ENCODE peak calls at places on chromosomes 11 and 22, in seven cellular contexts. One of them, this sample, is unnamed.

GRCh38 chr11:112290462-112290894 is 29.8 kb upstream of the PLET1 start:
- DNase-seq in sigmoid colon: peak
- DNase-seq in HCT116: no peak
- DNase-seq in heart right ventricle: no peak
- DNase-seq in tibial nerve: no peak
- DNase-seq in psoas muscle: no peak
- DNase-seq in dorsolateral prefrontal cortex: no peak
- DNase-seq in this sample: peak

GRCh38 chr22:31733580-31734079 is 16.3 kb downstream of the PRR14L start:
- DNase-seq in tibial nerve: no peak
- DNase-seq in psoas muscle: no peak
- DNase-seq in HCT116: no peak
- DNase-seq in heart right ventricle: no peak
- DNase-seq in sigmoid colon: no peak
- DNase-seq in dorsolateral prefrontal cortex: no peak
- DNase-seq in this sample: no peak

GRCh38 chr11:47545298-47545697 is 7.6 kb downstream of the CELF1 start:
- DNase-seq in dorsolateral prefrontal cortex: no peak
- DNase-seq in tibial nerve: no peak
- DNase-seq in HCT116: no peak
- DNase-seq in heart right ventricle: no peak
- DNase-seq in sigmoid colon: no peak
- DNase-seq in psoas muscle: no peak
- DNase-seq in this sample: no peak

GRCh38 chr11:31412946-31413345 is 43.3 kb downstream of the DNAJC24 start:
- DNase-seq in HCT116: no peak
- DNase-seq in tibial nerve: no peak
- DNase-seq in dorsolateral prefrontal cortex: no peak
- DNase-seq in sigmoid colon: no peak
- DNase-seq in psoas muscle: no peak
- DNase-seq in heart right ventricle: no peak
- DNase-seq in this sample: peak

GRCh38 chr11:8333431-8334401 is 70.0 kb upstream of the LMO1 start:
- DNase-seq in heart right ventricle: no peak
- DNase-seq in sigmoid colon: no peak
- DNase-seq in dorsolateral prefrontal cortex: no peak
- DNase-seq in tibial nerve: no peak
- DNase-seq in HCT116: no peak
- DNase-seq in psoas muscle: no peak
- DNase-seq in this sample: no peak

GRCh38 chr11:57356179-57356757 is 18.1 kb downstream of the P2RX3 start:
- DNase-seq in dorsolateral prefrontal cortex: no peak
- DNase-seq in HCT116: no peak
- DNase-seq in heart right ventricle: no peak
- DNase-seq in psoas muscle: no peak
- DNase-seq in sigmoid colon: no peak
- DNase-seq in tibial nerve: no peak
- DNase-seq in this sample: no peak

GRCh38 chr11:95937358-95937757 is 13.5 kb upstream of the MTMR2 start:
- DNase-seq in tibial nerve: no peak
- DNase-seq in heart right ventricle: no peak
- DNase-seq in psoas muscle: no peak
- DNase-seq in HCT116: no peak
- DNase-seq in dorsolateral prefrontal cortex: no peak
- DNase-seq in sigmoid colon: no peak
- DNase-seq in this sample: peak

GRCh38 chr11:2530131-2530854 is 85.5 kb downstream of the KCNQ1 start:
- DNase-seq in sigmoid colon: peak
- DNase-seq in HCT116: no peak
- DNase-seq in psoas muscle: peak
- DNase-seq in tibial nerve: no peak
- DNase-seq in heart right ventricle: no peak
- DNase-seq in dorsolateral prefrontal cortex: peak
- DNase-seq in this sample: no peak

GRCh38 chr11:121930004-121930965 is 185.7 kb downstream of the BLID start:
- DNase-seq in heart right ventricle: no peak
- DNase-seq in HCT116: no peak
- DNase-seq in tibial nerve: no peak
- DNase-seq in psoas muscle: no peak
- DNase-seq in sigmoid colon: no peak
- DNase-seq in dorsolateral prefrontal cortex: no peak
- DNase-seq in this sample: peak

GRCh38 chr11:75518771-75519653 is 6.7 kb downstream of the GDPD5 start:
- DNase-seq in dorsolateral prefrontal cortex: no peak
- DNase-seq in heart right ventricle: no peak
- DNase-seq in HCT116: no peak
- DNase-seq in tibial nerve: no peak
- DNase-seq in sigmoid colon: no peak
- DNase-seq in psoas muscle: no peak
- DNase-seq in this sample: no peak

GRCh38 chr22:22243033-22243680 is 1.4 kb upstream of the VPREB1 start:
- DNase-seq in tibial nerve: no peak
- DNase-seq in dorsolateral prefrontal cortex: no peak
- DNase-seq in heart right ventricle: no peak
- DNase-seq in HCT116: no peak
- DNase-seq in psoas muscle: no peak
- DNase-seq in sigmoid colon: no peak
- DNase-seq in this sample: no peak

GRCh38 chr22:22242488-22242887 is 2.1 kb upstream of the VPREB1 start:
- DNase-seq in tibial nerve: no peak
- DNase-seq in dorsolateral prefrontal cortex: no peak
- DNase-seq in sigmoid colon: no peak
- DNase-seq in psoas muscle: no peak
- DNase-seq in heart right ventricle: no peak
- DNase-seq in HCT116: no peak
- DNase-seq in this sample: no peak

GRCh38 chr22:22245935-22246525 is 1.4 kb downstream of the VPREB1 start:
- DNase-seq in HCT116: no peak
- DNase-seq in heart right ventricle: no peak
- DNase-seq in dorsolateral prefrontal cortex: no peak
- DNase-seq in sigmoid colon: no peak
- DNase-seq in psoas muscle: no peak
- DNase-seq in tibial nerve: no peak
- DNase-seq in this sample: no peak

GRCh38 chr22:22245256-22245909 is 797 bp downstream of the VPREB1 start:
- DNase-seq in tibial nerve: no peak
- DNase-seq in psoas muscle: no peak
- DNase-seq in sigmoid colon: no peak
- DNase-seq in HCT116: no peak
- DNase-seq in heart right ventricle: no peak
- DNase-seq in dorsolateral prefrontal cortex: no peak
- DNase-seq in this sample: no peak

DNA sequence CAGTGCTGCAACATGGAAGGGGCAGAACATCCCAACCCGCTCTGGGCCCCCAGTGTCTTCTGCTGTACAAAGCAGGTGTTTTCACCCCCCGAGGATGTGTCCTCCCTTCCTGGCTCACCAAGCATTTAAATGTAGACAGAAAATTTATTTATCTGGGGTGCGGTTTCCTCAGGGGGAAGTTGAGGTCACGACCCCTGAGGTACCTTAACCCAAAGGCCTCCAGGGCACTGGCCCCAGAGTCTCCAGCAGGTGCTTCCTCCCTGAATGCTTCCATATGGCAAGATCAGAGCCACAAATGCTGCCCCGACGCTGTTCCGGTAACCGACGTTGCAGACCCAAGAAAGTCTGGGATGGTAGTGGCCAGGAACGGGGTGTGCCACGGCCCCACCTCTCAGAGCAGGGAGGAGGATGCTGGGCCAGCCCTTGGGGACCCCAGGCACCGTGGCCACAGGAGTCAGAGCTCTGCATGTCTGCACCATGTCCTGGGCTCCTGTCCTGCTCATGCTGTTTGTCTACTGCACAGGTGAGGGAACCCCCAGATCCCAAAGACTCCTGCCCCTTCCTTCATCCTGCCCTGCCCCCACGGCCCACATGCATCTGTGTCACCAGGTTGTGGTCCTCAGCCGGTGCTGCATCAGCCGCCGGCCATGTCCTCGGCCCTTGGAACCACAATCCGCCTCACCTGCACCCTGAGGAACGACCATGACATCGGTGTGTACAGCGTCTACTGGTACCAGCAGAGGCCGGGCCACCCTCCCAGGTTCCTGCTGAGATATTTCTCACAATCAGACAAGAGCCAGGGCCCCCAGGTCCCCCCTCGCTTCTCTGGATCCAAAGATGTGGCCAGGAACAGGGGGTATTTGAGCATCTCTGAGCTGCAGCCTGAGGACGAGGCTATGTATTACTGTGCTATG is at the start of gene VPREB1:
- DNase-seq in dorsolateral prefrontal cortex: no peak
- DNase-seq in HCT116: no peak
- DNase-seq in psoas muscle: no peak
- DNase-seq in sigmoid colon: no peak
- DNase-seq in tibial nerve: no peak
- DNase-seq in heart right ventricle: no peak
- DNase-seq in this sample: no peak
- H3K4me3 ChIP-seq in dorsolateral prefrontal cortex: no peak
- H3K4me3 ChIP-seq in HCT116: no peak
- H3K4me3 ChIP-seq in psoas muscle: no peak
- H3K4me3 ChIP-seq in sigmoid colon: no peak
- H3K4me3 ChIP-seq in tibial nerve: no peak
- H3K4me3 ChIP-seq in heart right ventricle: no peak
- H3K4me3 ChIP-seq in this sample: no peak

GRCh38 chr11:105799728-105800462 is 190.0 kb downstream of the GRIA4 start:
- DNase-seq in tibial nerve: no peak
- DNase-seq in HCT116: no peak
- DNase-seq in heart right ventricle: no peak
- DNase-seq in dorsolateral prefrontal cortex: no peak
- DNase-seq in sigmoid colon: no peak
- DNase-seq in psoas muscle: no peak
- DNase-seq in this sample: no peak

GRCh38 chr11:105799263-105799662 is 189.4 kb downstream of the GRIA4 start:
- DNase-seq in HCT116: no peak
- DNase-seq in sigmoid colon: no peak
- DNase-seq in tibial nerve: no peak
- DNase-seq in heart right ventricle: no peak
- DNase-seq in dorsolateral prefrontal cortex: no peak
- DNase-seq in psoas muscle: no peak
- DNase-seq in this sample: no peak

DNA sequence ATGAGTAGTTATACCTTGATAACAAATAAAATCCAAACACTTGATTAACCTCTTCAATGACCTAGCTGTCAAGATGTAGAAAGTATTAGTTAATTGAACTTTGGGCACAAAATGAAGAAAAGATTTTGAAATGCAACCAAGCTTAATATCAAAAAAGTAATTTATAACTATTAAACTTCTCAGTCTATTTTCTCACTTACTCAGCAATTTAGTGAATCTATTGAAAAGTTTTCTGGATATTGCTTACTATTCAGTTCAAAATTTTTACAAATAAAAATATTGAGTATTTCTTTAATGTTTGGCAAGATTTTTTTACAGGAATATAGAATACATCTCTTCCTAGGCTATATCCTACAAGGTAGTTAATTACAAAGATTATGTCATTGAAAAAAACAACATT is 192.5 kb downstream of the GRIA4 start:
- DNase-seq in HCT116: no peak
- DNase-seq in sigmoid colon: no peak
- DNase-seq in tibial nerve: no peak
- DNase-seq in psoas muscle: no peak
- DNase-seq in dorsolateral prefrontal cortex: no peak
- DNase-seq in heart right ventricle: no peak
- DNase-seq in this sample: no peak
- TF ChIP-seq CTCF in HCT116: no peak
- TF ChIP-seq CTCF in sigmoid colon: no peak
- TF ChIP-seq CTCF in tibial nerve: no peak
- TF ChIP-seq CTCF in psoas muscle: no peak
- TF ChIP-seq CTCF in dorsolateral prefrontal cortex: no peak
- TF ChIP-seq CTCF in heart right ventricle: no peak
- TF ChIP-seq CTCF in this sample: no peak

DNA sequence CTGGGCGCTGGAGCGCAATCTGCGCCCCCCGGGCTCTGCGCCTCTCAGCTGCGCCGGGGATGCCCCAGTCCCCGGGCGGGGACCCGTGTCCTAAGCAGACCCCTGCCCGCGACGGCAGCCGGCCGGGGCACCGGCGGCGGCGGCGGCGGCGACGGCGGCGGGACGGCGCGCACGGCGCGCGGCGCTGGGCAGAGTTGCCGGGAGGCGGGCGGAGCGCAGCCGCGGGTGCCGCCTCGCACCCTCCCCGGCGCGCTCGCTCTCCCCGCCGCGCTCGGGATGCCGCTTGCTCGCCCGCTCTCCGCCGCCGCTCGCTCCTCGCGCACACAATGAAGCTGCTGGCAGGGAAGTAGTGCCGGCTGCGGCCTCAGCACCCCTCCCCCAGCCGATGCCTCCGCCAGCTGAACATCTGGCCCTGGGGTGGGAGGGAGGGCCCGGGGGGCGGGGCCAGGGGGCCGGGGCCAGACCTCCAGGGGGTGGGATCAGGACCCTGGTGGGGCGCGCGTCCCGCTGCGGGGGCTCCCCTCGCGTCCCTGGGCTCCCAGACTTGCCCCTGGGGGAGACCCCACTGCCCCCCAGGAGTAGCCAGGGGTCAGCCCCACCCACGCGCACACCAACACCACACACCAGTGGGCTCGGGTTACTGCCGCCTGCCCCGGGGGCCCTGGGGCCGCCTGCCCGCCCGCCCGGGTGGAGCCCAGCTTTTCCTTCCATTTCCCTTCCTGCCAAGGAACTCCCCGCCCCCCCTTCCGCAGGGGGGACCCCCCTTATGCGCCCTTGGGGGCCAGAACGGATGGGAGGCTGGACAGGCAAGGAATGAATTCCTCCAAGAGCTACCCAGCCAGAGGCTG is at the start of gene RCOR2:
- DNase-seq in tibial nerve: peak
- DNase-seq in psoas muscle: peak
- DNase-seq in sigmoid colon: peak
- DNase-seq in HCT116: no peak
- DNase-seq in dorsolateral prefrontal cortex: peak
- DNase-seq in heart right ventricle: peak
- DNase-seq in this sample: peak
- H3K4me3 ChIP-seq in tibial nerve: peak
- H3K4me3 ChIP-seq in psoas muscle: peak
- H3K4me3 ChIP-seq in sigmoid colon: peak
- H3K4me3 ChIP-seq in HCT116: peak
- H3K4me3 ChIP-seq in dorsolateral prefrontal cortex: peak
- H3K4me3 ChIP-seq in heart right ventricle: peak
- H3K4me3 ChIP-seq in this sample: peak

DNA sequence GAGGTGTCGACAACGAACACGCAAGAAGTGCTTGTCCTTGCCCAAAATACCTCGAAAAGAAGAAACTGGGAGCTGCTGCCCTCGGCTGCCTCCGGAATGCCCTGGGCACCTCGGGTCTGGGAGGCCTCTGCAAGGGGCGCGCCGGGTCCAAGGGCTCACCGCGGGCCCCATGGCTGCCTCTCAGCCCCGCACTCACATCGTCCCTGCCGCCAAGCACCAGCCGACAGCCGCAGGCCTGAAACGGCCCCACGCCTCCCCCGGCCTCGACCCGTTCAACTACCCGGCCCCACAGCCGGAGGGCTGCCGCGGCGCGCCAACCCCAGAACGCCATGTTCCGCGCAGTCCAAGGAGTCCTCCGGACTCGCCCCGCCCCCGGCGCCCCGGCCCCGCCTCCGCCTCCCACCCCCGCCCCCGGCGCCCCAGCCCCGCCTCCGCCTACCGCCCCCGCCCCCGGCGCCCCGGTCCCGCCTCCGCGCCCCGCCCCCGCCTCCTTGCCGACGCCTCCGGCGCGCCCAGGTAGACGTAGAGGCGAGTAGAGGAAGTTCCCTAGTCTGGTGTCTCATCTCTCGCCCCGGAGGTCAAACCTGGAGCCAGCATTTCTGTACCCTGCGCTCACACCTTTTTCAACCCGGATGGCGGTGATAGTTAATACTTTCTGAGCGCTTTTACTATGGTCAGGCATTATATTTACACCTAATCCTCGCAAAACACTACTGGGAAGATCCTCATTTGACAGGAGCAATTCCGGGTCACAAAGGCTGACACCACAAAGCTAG is at the start of gene SIRT3:
- DNase-seq in tibial nerve: peak
- DNase-seq in sigmoid colon: peak
- DNase-seq in psoas muscle: peak
- DNase-seq in dorsolateral prefrontal cortex: peak
- DNase-seq in HCT116: peak
- DNase-seq in heart right ventricle: peak
- DNase-seq in this sample: peak
- TF ChIP-seq CTCF in tibial nerve: no peak
- TF ChIP-seq CTCF in sigmoid colon: peak
- TF ChIP-seq CTCF in psoas muscle: no peak
- TF ChIP-seq CTCF in dorsolateral prefrontal cortex: no peak
- TF ChIP-seq CTCF in HCT116: no peak
- TF ChIP-seq CTCF in heart right ventricle: no peak
- TF ChIP-seq CTCF in this sample: no peak

This sample was measured in fibroblast of villous mesenchyme.